ENCODE peak calls at places on chromosomes 13 and 19, in six cellular contexts. One of them, this sample, is unnamed.

GRCh38 chr13:107375701-107376350 is 807.9 kb upstream of the ARGLU1 start:
- DNase-seq in glutamatergic neuron: no peak
- DNase-seq in neural crest cell: no peak
- DNase-seq in uterus: no peak
- DNase-seq in fibroblast of lung: peak; percentile 26
- DNase-seq in progenitor cell of endocrine pancreas: no peak
- DNase-seq in this sample: no peak

GRCh38 chr13:21075303-21076264 is 14.2 kb upstream of the LATS2 start:
- DNase-seq in glutamatergic neuron: peak; percentile 71
- DNase-seq in neural crest cell: peak; percentile 55
- DNase-seq in uterus: peak; percentile 41
- DNase-seq in fibroblast of lung: peak; percentile 42
- DNase-seq in progenitor cell of endocrine pancreas: peak; percentile 34
- DNase-seq in this sample: peak; percentile 77

GRCh38 chr13:50128406-50129048 is 113.3 kb downstream of the KCNRG start:
- DNase-seq in glutamatergic neuron: no peak
- DNase-seq in neural crest cell: no peak
- DNase-seq in uterus: no peak
- DNase-seq in fibroblast of lung: no peak
- DNase-seq in progenitor cell of endocrine pancreas: no peak
- DNase-seq in this sample: no peak

GRCh38 chr19:46416077-46416709 is 2.8 kb upstream of the CCDC8 start:
- DNase-seq in glutamatergic neuron: peak; percentile 90
- DNase-seq in neural crest cell: peak; percentile 91
- DNase-seq in uterus: peak; percentile 93
- DNase-seq in fibroblast of lung: peak; percentile 88
- DNase-seq in progenitor cell of endocrine pancreas: peak; percentile 83
- DNase-seq in this sample: peak; percentile 92

GRCh38 chr19:15609261-15609660 is 5.8 kb upstream of the CYP4F8 start:
- DNase-seq in glutamatergic neuron: no peak
- DNase-seq in neural crest cell: no peak
- DNase-seq in uterus: no peak
- DNase-seq in fibroblast of lung: no peak
- DNase-seq in progenitor cell of endocrine pancreas: no peak
- DNase-seq in this sample: no peak

GRCh38 chr13:47211106-47211505 is 314.3 kb upstream of the HTR2A start:
- DNase-seq in glutamatergic neuron: no peak
- DNase-seq in neural crest cell: no peak
- DNase-seq in uterus: no peak
- DNase-seq in fibroblast of lung: peak; percentile 65
- DNase-seq in progenitor cell of endocrine pancreas: no peak
- DNase-seq in this sample: no peak

GRCh38 chr19:46890423-46891170 is 29.8 kb downstream of the ARHGAP35 start:
- DNase-seq in glutamatergic neuron: no peak
- DNase-seq in neural crest cell: no peak
- DNase-seq in uterus: no peak
- DNase-seq in fibroblast of lung: peak; percentile 86
- DNase-seq in progenitor cell of endocrine pancreas: no peak
- DNase-seq in this sample: no peak

GRCh38 chr13:32347651-32348050 is 32.3 kb downstream of the BRCA2 start:
- DNase-seq in glutamatergic neuron: no peak
- DNase-seq in neural crest cell: no peak
- DNase-seq in uterus: no peak
- DNase-seq in fibroblast of lung: no peak
- DNase-seq in progenitor cell of endocrine pancreas: no peak
- DNase-seq in this sample: no peak

GRCh38 chr13:59863621-59864020 is 300.1 kb downstream of the DIAPH3 start:
- DNase-seq in glutamatergic neuron: no peak
- DNase-seq in neural crest cell: no peak
- DNase-seq in uterus: no peak
- DNase-seq in fibroblast of lung: no peak
- DNase-seq in progenitor cell of endocrine pancreas: no peak
- DNase-seq in this sample: no peak

GRCh38 chr13:29504691-29505090 is 90.8 kb downstream of the SLC7A1 start:
- DNase-seq in glutamatergic neuron: no peak
- DNase-seq in neural crest cell: no peak
- DNase-seq in uterus: no peak
- DNase-seq in fibroblast of lung: no peak
- DNase-seq in progenitor cell of endocrine pancreas: no peak
- DNase-seq in this sample: no peak

GRCh38 chr13:72463561-72463960 is 263.9 kb downstream of the MZT1 start:
- DNase-seq in glutamatergic neuron: no peak
- DNase-seq in neural crest cell: no peak
- DNase-seq in uterus: no peak
- DNase-seq in fibroblast of lung: peak; percentile 86
- DNase-seq in progenitor cell of endocrine pancreas: no peak
- DNase-seq in this sample: no peak

GRCh38 chr13:113328851-113329250 is 31.8 kb downstream of the LAMP1 start:
- DNase-seq in glutamatergic neuron: no peak
- DNase-seq in neural crest cell: no peak
- DNase-seq in uterus: no peak
- DNase-seq in fibroblast of lung: no peak
- DNase-seq in progenitor cell of endocrine pancreas: no peak
- DNase-seq in this sample: no peak

GRCh38 chr13:23418776-23419683 is 14.5 kb downstream of the SACS start:
- DNase-seq in glutamatergic neuron: no peak
- DNase-seq in neural crest cell: no peak
- DNase-seq in uterus: no peak
- DNase-seq in fibroblast of lung: no peak
- DNase-seq in progenitor cell of endocrine pancreas: no peak
- DNase-seq in this sample: no peak

GRCh38 chr13:76016799-76017198 is 380.7 kb downstream of the LMO7 start:
- DNase-seq in glutamatergic neuron: peak; percentile 43
- DNase-seq in neural crest cell: no peak
- DNase-seq in uterus: no peak
- DNase-seq in fibroblast of lung: peak; percentile 14
- DNase-seq in progenitor cell of endocrine pancreas: no peak
- DNase-seq in this sample: no peak

GRCh38 chr13:40096357-40096911 is 441.0 kb downstream of the COG6 start:
- DNase-seq in glutamatergic neuron: no peak
- DNase-seq in neural crest cell: no peak
- DNase-seq in uterus: no peak
- DNase-seq in fibroblast of lung: no peak
- DNase-seq in progenitor cell of endocrine pancreas: no peak
- DNase-seq in this sample: no peak

GRCh38 chr19:1446713-1447564 is 3.0 kb upstream of the APC2 start:
- DNase-seq in glutamatergic neuron: peak; percentile 69
- DNase-seq in neural crest cell: no peak
- DNase-seq in uterus: no peak
- DNase-seq in fibroblast of lung: no peak
- DNase-seq in progenitor cell of endocrine pancreas: no peak
- DNase-seq in this sample: no peak

GRCh38 chr19:7953060-7953459 is 9.6 kb upstream of the TIMM44 start:
- DNase-seq in glutamatergic neuron: no peak
- DNase-seq in neural crest cell: no peak
- DNase-seq in uterus: no peak
- DNase-seq in fibroblast of lung: peak; percentile 41
- DNase-seq in progenitor cell of endocrine pancreas: no peak
- DNase-seq in this sample: no peak

GRCh38 chr13:113654175-113654560 is 3.8 kb downstream of the ATP4B start:
- DNase-seq in glutamatergic neuron: no peak
- DNase-seq in neural crest cell: no peak
- DNase-seq in uterus: no peak
- DNase-seq in fibroblast of lung: no peak
- DNase-seq in progenitor cell of endocrine pancreas: no peak
- DNase-seq in this sample: peak; percentile 37

GRCh38 chr13:30806784-30807183 is 71.4 kb downstream of the ALOX5AP start:
- DNase-seq in glutamatergic neuron: no peak
- DNase-seq in neural crest cell: no peak
- DNase-seq in uterus: no peak
- DNase-seq in fibroblast of lung: peak; percentile 85
- DNase-seq in progenitor cell of endocrine pancreas: no peak
- DNase-seq in this sample: no peak

GRCh38 chr19:39007096-39007495 is 25.3 kb downstream of the FBXO27 start:
- DNase-seq in glutamatergic neuron: no peak
- DNase-seq in neural crest cell: no peak
- DNase-seq in uterus: no peak
- DNase-seq in fibroblast of lung: no peak
- DNase-seq in progenitor cell of endocrine pancreas: no peak
- DNase-seq in this sample: no peak

GRCh38 chr13:37736040-37736439 is 133.5 kb downstream of the TRPC4 start:
- DNase-seq in glutamatergic neuron: peak; percentile 52
- DNase-seq in neural crest cell: no peak
- DNase-seq in uterus: no peak
- DNase-seq in fibroblast of lung: no peak
- DNase-seq in progenitor cell of endocrine pancreas: no peak
- DNase-seq in this sample: no peak

GRCh38 chr13:40016953-40017660 is 361.6 kb downstream of the COG6 start:
- DNase-seq in glutamatergic neuron: no peak
- DNase-seq in neural crest cell: no peak
- DNase-seq in uterus: no peak
- DNase-seq in fibroblast of lung: no peak
- DNase-seq in progenitor cell of endocrine pancreas: no peak
- DNase-seq in this sample: no peak

GRCh38 chr19:35977446-35978222 is 17.4 kb upstream of the SDHAF1 start:
- DNase-seq in glutamatergic neuron: peak; percentile 64
- DNase-seq in neural crest cell: no peak
- DNase-seq in uterus: no peak
- DNase-seq in fibroblast of lung: no peak
- DNase-seq in progenitor cell of endocrine pancreas: no peak
- DNase-seq in this sample: no peak

GRCh38 chr19:48152552-48152951 is 17.6 kb downstream of the LIG1 start:
- DNase-seq in glutamatergic neuron: peak; percentile 74
- DNase-seq in neural crest cell: peak; percentile 75
- DNase-seq in uterus: peak; percentile 68
- DNase-seq in fibroblast of lung: peak; percentile 30
- DNase-seq in progenitor cell of endocrine pancreas: peak; percentile 51
- DNase-seq in this sample: no peak

GRCh38 chr13:63041640-63042414 is 1626.2 kb upstream of the PCDH20 start:
- DNase-seq in glutamatergic neuron: no peak
- DNase-seq in neural crest cell: no peak
- DNase-seq in uterus: no peak
- DNase-seq in fibroblast of lung: peak; percentile 14
- DNase-seq in progenitor cell of endocrine pancreas: no peak
- DNase-seq in this sample: no peak

GRCh38 chr19:48715681-48716171 is 3.8 kb downstream of the MAMSTR start:
- DNase-seq in glutamatergic neuron: no peak
- DNase-seq in neural crest cell: no peak
- DNase-seq in uterus: peak; percentile 63
- DNase-seq in fibroblast of lung: no peak
- DNase-seq in progenitor cell of endocrine pancreas: no peak
- DNase-seq in this sample: no peak

GRCh38 chr19:3471954-3472655 is 8.2 kb downstream of the SMIM24 start:
- DNase-seq in glutamatergic neuron: peak; percentile 54
- DNase-seq in neural crest cell: peak; percentile 50
- DNase-seq in uterus: peak; percentile 63
- DNase-seq in fibroblast of lung: no peak
- DNase-seq in progenitor cell of endocrine pancreas: no peak
- DNase-seq in this sample: no peak

GRCh38 chr13:19845758-19846157 is 17.7 kb downstream of the ZMYM5 start:
- DNase-seq in glutamatergic neuron: no peak
- DNase-seq in neural crest cell: no peak
- DNase-seq in uterus: peak; percentile 40
- DNase-seq in fibroblast of lung: peak; percentile 98
- DNase-seq in progenitor cell of endocrine pancreas: no peak
- DNase-seq in this sample: no peak

GRCh38 chr19:58009666-58010301 is 7.2 kb upstream of the ZNF606 start:
- DNase-seq in glutamatergic neuron: peak; percentile 88
- DNase-seq in neural crest cell: no peak
- DNase-seq in uterus: peak; percentile 92
- DNase-seq in fibroblast of lung: peak; percentile 81
- DNase-seq in progenitor cell of endocrine pancreas: no peak
- DNase-seq in this sample: no peak

GRCh38 chr13:113623491-113624234 is 34.3 kb downstream of the ATP4B start:
- DNase-seq in glutamatergic neuron: no peak
- DNase-seq in neural crest cell: peak; percentile 14
- DNase-seq in uterus: no peak
- DNase-seq in fibroblast of lung: no peak
- DNase-seq in progenitor cell of endocrine pancreas: no peak
- DNase-seq in this sample: no peak

GRCh38 chr19:40598918-40599307 is 2.3 kb upstream of the LTBP4 start:
- DNase-seq in glutamatergic neuron: no peak
- DNase-seq in neural crest cell: no peak
- DNase-seq in uterus: no peak
- DNase-seq in fibroblast of lung: no peak
- DNase-seq in progenitor cell of endocrine pancreas: no peak
- DNase-seq in this sample: no peak

GRCh38 chr13:51764184-51765141 is 39.5 kb downstream of the DHRS12 start:
- DNase-seq in glutamatergic neuron: peak; percentile 50
- DNase-seq in neural crest cell: no peak
- DNase-seq in uterus: peak; percentile 67
- DNase-seq in fibroblast of lung: peak; percentile 81
- DNase-seq in progenitor cell of endocrine pancreas: no peak
- DNase-seq in this sample: no peak
- TF ChIP-seq CTCF in glutamatergic neuron: no peak
- TF ChIP-seq CTCF in neural crest cell: no peak
- TF ChIP-seq CTCF in uterus: no peak
- TF ChIP-seq CTCF in fibroblast of lung: no peak
- TF ChIP-seq CTCF in progenitor cell of endocrine pancreas: no peak
- TF ChIP-seq CTCF in this sample: no peak

DNA sequence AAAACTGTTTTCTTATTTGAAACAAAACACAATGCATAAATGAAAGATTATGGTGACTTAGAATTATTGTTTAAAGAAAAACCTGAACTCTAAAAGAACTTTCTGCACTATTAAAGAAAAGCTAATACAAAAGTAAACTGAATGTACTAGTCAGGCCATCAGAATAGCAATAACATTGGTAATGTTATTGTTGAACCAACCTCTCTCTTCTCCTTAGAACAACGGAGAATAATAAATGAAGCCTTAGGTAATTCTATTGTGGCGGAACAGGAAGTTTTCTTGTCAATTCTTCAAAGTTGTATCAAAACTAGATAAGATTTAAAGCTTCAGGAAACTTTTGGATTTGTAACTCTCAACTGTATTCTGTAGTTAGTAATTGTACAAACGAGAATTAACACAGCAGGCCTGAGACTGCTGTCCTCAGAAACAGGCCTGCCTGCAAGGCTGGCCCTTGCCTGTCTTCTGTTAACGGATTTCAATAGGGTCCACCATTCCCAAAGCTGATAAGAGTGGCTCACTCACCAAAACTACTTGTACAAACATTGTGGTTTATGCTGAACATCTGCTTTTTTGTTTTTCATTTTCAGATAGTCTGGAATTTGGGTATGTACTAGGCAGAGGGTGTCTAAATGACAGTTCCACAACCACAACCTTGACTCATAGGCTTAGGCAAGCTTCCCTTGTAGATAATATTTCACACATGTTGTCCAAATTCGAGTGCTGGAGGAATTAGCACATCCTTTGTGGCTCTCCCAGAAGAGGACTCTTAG is 825.8 kb downstream of the GPC5 start:
- DNase-seq in glutamatergic neuron: no peak
- DNase-seq in neural crest cell: no peak
- DNase-seq in uterus: no peak
- DNase-seq in fibroblast of lung: peak; percentile 99
- DNase-seq in progenitor cell of endocrine pancreas: no peak
- DNase-seq in this sample: no peak
- TF ChIP-seq CTCF in glutamatergic neuron: no peak
- TF ChIP-seq CTCF in neural crest cell: no peak
- TF ChIP-seq CTCF in uterus: no peak
- TF ChIP-seq CTCF in fibroblast of lung: no peak
- TF ChIP-seq CTCF in progenitor cell of endocrine pancreas: no peak
- TF ChIP-seq CTCF in this sample: no peak

GRCh38 chr13:48221301-48222190 is 11.5 kb upstream of the ITM2B start:
- DNase-seq in glutamatergic neuron: no peak
- DNase-seq in neural crest cell: no peak
- DNase-seq in uterus: no peak
- DNase-seq in fibroblast of lung: no peak
- DNase-seq in progenitor cell of endocrine pancreas: no peak
- DNase-seq in this sample: no peak
- TF ChIP-seq CTCF in glutamatergic neuron: no peak
- TF ChIP-seq CTCF in neural crest cell: no peak
- TF ChIP-seq CTCF in uterus: no peak
- TF ChIP-seq CTCF in fibroblast of lung: no peak
- TF ChIP-seq CTCF in progenitor cell of endocrine pancreas: no peak
- TF ChIP-seq CTCF in this sample: no peak

GRCh38 chr13:33867472-33867871 is 49.5 kb downstream of the RFC3 start:
- DNase-seq in glutamatergic neuron: no peak
- DNase-seq in neural crest cell: no peak
- DNase-seq in uterus: no peak
- DNase-seq in fibroblast of lung: no peak
- DNase-seq in progenitor cell of endocrine pancreas: no peak
- DNase-seq in this sample: no peak
- TF ChIP-seq CTCF in glutamatergic neuron: no peak
- TF ChIP-seq CTCF in neural crest cell: no peak
- TF ChIP-seq CTCF in uterus: no peak
- TF ChIP-seq CTCF in fibroblast of lung: peak; percentile 9
- TF ChIP-seq CTCF in progenitor cell of endocrine pancreas: no peak
- TF ChIP-seq CTCF in this sample: no peak

This sample was measured in type B pancreatic cell.